ENCODE peak calls at places on chromosomes 13 and 19, in six cellular contexts. F, H, M, O, J and E are unnamed samples.

GRCh38 chr19:35116085-35116801 is 620 bp downstream of the FXYD3 start:
- DNase-seq in F (no peak), H (peak), M (no peak), O (peak), J (no peak), E (no peak)

GRCh38 chr19:38735257-38735686 is 9.0 kb downstream of the CAPN12 start:
- DNase-seq in F (no peak), H (no peak), M (no peak), O (peak), J (no peak), E (no peak)

GRCh38 chr19:49475995-49476880 is 2.2 kb downstream of the FLT3LG start:
- DNase-seq in F (peak), H (peak), M (peak), O (no peak), J (peak), E (no peak)

GRCh38 chr19:51398096-51398704 is 7.8 kb upstream of the C19orf84 start:
- DNase-seq in F (no peak), H (peak), M (peak), O (no peak), J (no peak), E (no peak)

GRCh38 chr13:78430166-78430791 is 173.1 kb downstream of the POU4F1 start:
- DNase-seq in F (no peak), H (no peak), M (no peak), O (no peak), J (no peak), E (no peak)

GRCh38 chr19:18798384-18799352 is 7.6 kb upstream of the COMP start:
- DNase-seq in F (no peak), H (no peak), M (no peak), O (peak), J (no peak), E (no peak)

GRCh38 chr19:56110515-56111448 is 10.3 kb downstream of the ZNF787 start:
- DNase-seq in F (no peak), H (no peak), M (no peak), O (peak), J (peak), E (no peak)

GRCh38 chr19:51751655-51752054 is at the start of gene FPR1:
- DNase-seq in F (no peak), H (no peak), M (peak), O (no peak), J (no peak), E (no peak)

GRCh38 chr13:95441326-95441725 is 111.2 kb upstream of the CLDN10 start:
- DNase-seq in F (no peak), H (no peak), M (no peak), O (no peak), J (no peak), E (no peak)

GRCh38 chr13:49635599-49636433 is 7.5 kb downstream of the ARL11 start:
- DNase-seq in F (no peak), H (no peak), M (peak), O (no peak), J (no peak), E (peak)

GRCh38 chr13:104809483-104809882 is 1726.0 kb downstream of the EFNB2 start:
- DNase-seq in F (no peak), H (no peak), M (no peak), O (no peak), J (no peak), E (no peak)

GRCh38 chr19:10603084-10603872 is 16.2 kb upstream of the AP1M2 start:
- DNase-seq in F (peak), H (no peak), M (peak), O (peak), J (no peak), E (peak)

GRCh38 chr13:30421093-30422055 is 919 bp upstream of the UBE2L5 start:
- DNase-seq in F (peak), H (peak), M (peak), O (peak), J (peak), E (peak)

GRCh38 chr13:97889803-97890202 is 63.7 kb upstream of the IPO5 start:
- DNase-seq in F (no peak), H (no peak), M (peak), O (no peak), J (no peak), E (no peak)

GRCh38 chr19:29245221-29245620 is 32.3 kb upstream of the UQCRFS1 start:
- DNase-seq in F (no peak), H (no peak), M (no peak), O (no peak), J (no peak), E (no peak)

GRCh38 chr19:35114656-35115537 is 726 bp upstream of the FXYD3 start:
- DNase-seq in F (peak), H (peak), M (peak), O (peak), J (peak), E (no peak)

GRCh38 chr13:33186851-33187250 is 98.7 kb downstream of the STARD13 start:
- DNase-seq in F (no peak), H (no peak), M (peak), O (no peak), J (no peak), E (no peak)

GRCh38 chr13:104024416-104025170 is 958.4 kb upstream of the SLC10A2 start:
- DNase-seq in F (no peak), H (no peak), M (peak), O (no peak), J (no peak), E (peak)

GRCh38 chr13:30744056-30744684 is 8.8 kb downstream of the ALOX5AP start:
- DNase-seq in F (peak), H (no peak), M (peak), O (peak), J (no peak), E (peak)

GRCh38 chr13:45289936-45290563 is 50.9 kb downstream of the TPT1 start:
- DNase-seq in F (no peak), H (no peak), M (no peak), O (no peak), J (no peak), E (no peak)

GRCh38 chr19:926595-927043 is 784 bp downstream of the ARID3A start:
- DNase-seq in F (peak), H (no peak), M (peak), O (peak), J (no peak), E (peak)

GRCh38 chr13:44278164-44278563 is 95.5 kb upstream of the SERP2 start:
- DNase-seq in F (no peak), H (no peak), M (no peak), O (no peak), J (no peak), E (no peak)

GRCh38 chr13:39450176-39450575 is 152.8 kb downstream of the LHFPL6 start:
- DNase-seq in F (no peak), H (no peak), M (no peak), O (no peak), J (no peak), E (no peak)

GRCh38 chr19:3224346-3225325 is at the start of gene CELF5:
- DNase-seq in F (peak), H (peak), M (peak), O (no peak), J (peak), E (no peak)

GRCh38 chr19:18869781-18870530 is 26.0 kb downstream of the CERS1 start:
- DNase-seq in F (no peak), H (no peak), M (no peak), O (no peak), J (no peak), E (no peak)

GRCh38 chr13:51794959-51795358 is 9.0 kb downstream of the DHRS12 start:
- DNase-seq in F (no peak), H (no peak), M (no peak), O (no peak), J (no peak), E (no peak)

GRCh38 chr13:30551194-30551593 is 66.5 kb upstream of the USPL1 start:
- DNase-seq in F (no peak), H (no peak), M (peak), O (no peak), J (peak), E (no peak)

GRCh38 chr13:111623743-111624505 is 303.5 kb downstream of the TEX29 start:
- DNase-seq in F (no peak), H (no peak), M (no peak), O (no peak), J (no peak), E (peak)